ENCODE peak calls at places on chromosomes 2 and 18, in seven cellular contexts. One of them, this sample, is unnamed.
A peak's percentile ranks its signal among the peaks of the same experiment; 100 is the strongest.

GRCh38 chr18:58051765-58052460 is 7.9 kb downstream of the NEDD4L start:
- DNase-seq in stimulated activated CD4-positive, alpha-beta T cell treated with anti-CD3 and anti-CD28 coated beads, Interleukin-1b, Interleukin-23, amount 100 ng/mL, for 24 hours: no peak
- DNase-seq in breast epithelium: no peak
- DNase-seq in mesendoderm: peak; percentile 66
- DNase-seq in NCI-H1048: no peak
- DNase-seq in occipital lobe: no peak
- DNase-seq in aorta: no peak
- DNase-seq in this sample: no peak

GRCh38 chr2:8856176-8856575 is 18.8 kb upstream of the KIDINS220 start:
- DNase-seq in aorta: no peak
- DNase-seq in mesendoderm: no peak
- DNase-seq in breast epithelium: no peak
- DNase-seq in NCI-H1048: no peak
- DNase-seq in stimulated activated CD4-positive, alpha-beta T cell treated with anti-CD3 and anti-CD28 coated beads, Interleukin-1b, Interleukin-23, amount 100 ng/mL, for 24 hours: no peak
- DNase-seq in occipital lobe: no peak
- DNase-seq in this sample: no peak

GRCh38 chr2:121076501-121076820 is 208.5 kb downstream of the TFCP2L1 start:
- DNase-seq in NCI-H1048: no peak
- DNase-seq in occipital lobe: no peak
- DNase-seq in breast epithelium: no peak
- DNase-seq in mesendoderm: no peak
- DNase-seq in stimulated activated CD4-positive, alpha-beta T cell treated with anti-CD3 and anti-CD28 coated beads, Interleukin-1b, Interleukin-23, amount 100 ng/mL, for 24 hours: no peak
- DNase-seq in aorta: no peak
- DNase-seq in this sample: no peak

GRCh38 chr2:32947076-32947483 is 327 bp downstream of the LTBP1 start:
- DNase-seq in NCI-H1048: no peak
- DNase-seq in occipital lobe: no peak
- DNase-seq in breast epithelium: no peak
- DNase-seq in stimulated activated CD4-positive, alpha-beta T cell treated with anti-CD3 and anti-CD28 coated beads, Interleukin-1b, Interleukin-23, amount 100 ng/mL, for 24 hours: no peak
- DNase-seq in mesendoderm: peak; percentile 37
- DNase-seq in aorta: peak; percentile 50
- DNase-seq in this sample: peak; percentile 25

GRCh38 chr2:112807233-112807807 is 23.0 kb upstream of the IL1A start:
- DNase-seq in occipital lobe: no peak
- DNase-seq in mesendoderm: no peak
- DNase-seq in NCI-H1048: no peak
- DNase-seq in aorta: no peak
- DNase-seq in stimulated activated CD4-positive, alpha-beta T cell treated with anti-CD3 and anti-CD28 coated beads, Interleukin-1b, Interleukin-23, amount 100 ng/mL, for 24 hours: no peak
- DNase-seq in breast epithelium: no peak
- DNase-seq in this sample: no peak

GRCh38 chr2:184598313-184599053 is at the start of gene ZNF804A:
- DNase-seq in breast epithelium: no peak
- DNase-seq in NCI-H1048: no peak
- DNase-seq in occipital lobe: peak; percentile 69
- DNase-seq in mesendoderm: peak; percentile 63
- DNase-seq in aorta: peak; percentile 79
- DNase-seq in stimulated activated CD4-positive, alpha-beta T cell treated with anti-CD3 and anti-CD28 coated beads, Interleukin-1b, Interleukin-23, amount 100 ng/mL, for 24 hours: no peak
- DNase-seq in this sample: peak; percentile 58

GRCh38 chr2:143937563-143938346 is 582.2 kb downstream of the ZEB2 start:
- DNase-seq in aorta: no peak
- DNase-seq in NCI-H1048: no peak
- DNase-seq in breast epithelium: no peak
- DNase-seq in stimulated activated CD4-positive, alpha-beta T cell treated with anti-CD3 and anti-CD28 coated beads, Interleukin-1b, Interleukin-23, amount 100 ng/mL, for 24 hours: no peak
- DNase-seq in mesendoderm: peak; percentile 40
- DNase-seq in occipital lobe: no peak
- DNase-seq in this sample: no peak

GRCh38 chr2:178277741-178278197 is 83.5 kb downstream of the OSBPL6 start:
- DNase-seq in mesendoderm: no peak
- DNase-seq in NCI-H1048: no peak
- DNase-seq in breast epithelium: no peak
- DNase-seq in stimulated activated CD4-positive, alpha-beta T cell treated with anti-CD3 and anti-CD28 coated beads, Interleukin-1b, Interleukin-23, amount 100 ng/mL, for 24 hours: no peak
- DNase-seq in aorta: no peak
- DNase-seq in occipital lobe: no peak
- DNase-seq in this sample: no peak

GRCh38 chr2:78654941-78655340 is 370.6 kb upstream of the REG3G start:
- DNase-seq in occipital lobe: no peak
- DNase-seq in NCI-H1048: no peak
- DNase-seq in breast epithelium: no peak
- DNase-seq in mesendoderm: no peak
- DNase-seq in aorta: no peak
- DNase-seq in stimulated activated CD4-positive, alpha-beta T cell treated with anti-CD3 and anti-CD28 coated beads, Interleukin-1b, Interleukin-23, amount 100 ng/mL, for 24 hours: no peak
- DNase-seq in this sample: no peak

GRCh38 chr2:39730685-39731302 is 48.3 kb downstream of the THUMPD2 start:
- DNase-seq in NCI-H1048: no peak
- DNase-seq in mesendoderm: peak; percentile 74
- DNase-seq in breast epithelium: no peak
- DNase-seq in aorta: no peak
- DNase-seq in occipital lobe: no peak
- DNase-seq in stimulated activated CD4-positive, alpha-beta T cell treated with anti-CD3 and anti-CD28 coated beads, Interleukin-1b, Interleukin-23, amount 100 ng/mL, for 24 hours: no peak
- DNase-seq in this sample: no peak

GRCh38 chr2:119546446-119546765 is 2.2 kb downstream of the CFAP221 start:
- DNase-seq in stimulated activated CD4-positive, alpha-beta T cell treated with anti-CD3 and anti-CD28 coated beads, Interleukin-1b, Interleukin-23, amount 100 ng/mL, for 24 hours: no peak
- DNase-seq in NCI-H1048: no peak
- DNase-seq in mesendoderm: peak; percentile 61
- DNase-seq in aorta: no peak
- DNase-seq in occipital lobe: no peak
- DNase-seq in breast epithelium: no peak
- DNase-seq in this sample: no peak

GRCh38 chr18:30970201-30970816 is 72.2 kb downstream of the DSC3 start:
- DNase-seq in mesendoderm: peak; percentile 49
- DNase-seq in occipital lobe: no peak
- DNase-seq in NCI-H1048: no peak
- DNase-seq in aorta: no peak
- DNase-seq in breast epithelium: no peak
- DNase-seq in stimulated activated CD4-positive, alpha-beta T cell treated with anti-CD3 and anti-CD28 coated beads, Interleukin-1b, Interleukin-23, amount 100 ng/mL, for 24 hours: no peak
- DNase-seq in this sample: no peak

GRCh38 chr2:222904557-222905258 is 43.9 kb downstream of the ACSL3 start:
- DNase-seq in mesendoderm: no peak
- DNase-seq in stimulated activated CD4-positive, alpha-beta T cell treated with anti-CD3 and anti-CD28 coated beads, Interleukin-1b, Interleukin-23, amount 100 ng/mL, for 24 hours: no peak
- DNase-seq in breast epithelium: no peak
- DNase-seq in aorta: no peak
- DNase-seq in occipital lobe: no peak
- DNase-seq in NCI-H1048: no peak
- DNase-seq in this sample: peak; percentile 12

GRCh38 chr2:170177950-170178781 is at the start of gene MYO3B:
- DNase-seq in breast epithelium: no peak
- DNase-seq in NCI-H1048: no peak
- DNase-seq in stimulated activated CD4-positive, alpha-beta T cell treated with anti-CD3 and anti-CD28 coated beads, Interleukin-1b, Interleukin-23, amount 100 ng/mL, for 24 hours: no peak
- DNase-seq in mesendoderm: peak; percentile 43
- DNase-seq in aorta: no peak
- DNase-seq in occipital lobe: no peak
- DNase-seq in this sample: no peak

GRCh38 chr2:196925768-196926561 is 542 bp downstream of the PGAP1 start:
- DNase-seq in breast epithelium: no peak
- DNase-seq in mesendoderm: peak; percentile 74
- DNase-seq in aorta: peak; percentile 47
- DNase-seq in stimulated activated CD4-positive, alpha-beta T cell treated with anti-CD3 and anti-CD28 coated beads, Interleukin-1b, Interleukin-23, amount 100 ng/mL, for 24 hours: no peak
- DNase-seq in occipital lobe: peak; percentile 29
- DNase-seq in NCI-H1048: no peak
- DNase-seq in this sample: no peak

GRCh38 chr2:1654696-1655374 is 89.5 kb downstream of the PXDN start:
- DNase-seq in aorta: no peak
- DNase-seq in stimulated activated CD4-positive, alpha-beta T cell treated with anti-CD3 and anti-CD28 coated beads, Interleukin-1b, Interleukin-23, amount 100 ng/mL, for 24 hours: no peak
- DNase-seq in occipital lobe: no peak
- DNase-seq in NCI-H1048: no peak
- DNase-seq in mesendoderm: no peak
- DNase-seq in breast epithelium: no peak
- DNase-seq in this sample: no peak

GRCh38 chr2:47259829-47260228 is 104.7 kb upstream of the STPG4 start:
- DNase-seq in NCI-H1048: no peak
- DNase-seq in breast epithelium: no peak
- DNase-seq in stimulated activated CD4-positive, alpha-beta T cell treated with anti-CD3 and anti-CD28 coated beads, Interleukin-1b, Interleukin-23, amount 100 ng/mL, for 24 hours: no peak
- DNase-seq in aorta: no peak
- DNase-seq in mesendoderm: no peak
- DNase-seq in occipital lobe: no peak
- DNase-seq in this sample: no peak